ENCODE peak calls at places on chromosomes 5 and 9, in five cellular contexts. E, V, X, H and Y are unnamed samples.

GRCh38 chr5:38827525-38827924 is 18.3 kb upstream of the OSMR start:
- DNase-seq in E (no peak), V (no peak), X (no peak), H (peak; percentile 57), Y (no peak)

GRCh38 chr5:146283344-146283761 is 55.3 kb upstream of the POU4F3 start:
- DNase-seq in E (no peak), V (no peak), X (no peak), H (no peak), Y (no peak)

GRCh38 chr5:123120197-123120596 is 31.2 kb downstream of the PRDM6 start:
- DNase-seq in E (no peak), V (no peak), X (no peak), H (peak; percentile 56), Y (no peak)

GRCh38 chr5:149429839-149430721 is 51.0 kb upstream of the IL17B start:
- DNase-seq in E (no peak), V (peak; percentile 72), X (peak; percentile 83), H (peak; percentile 37), Y (no peak)

GRCh38 chr9:72476617-72477375 is 44.6 kb upstream of the TMC1 start:
- DNase-seq in E (no peak), V (no peak), X (no peak), H (peak; percentile 6), Y (no peak)

GRCh38 chr9:91151014-91151740 is 210.5 kb downstream of the AUH start:
- DNase-seq in E (no peak), V (no peak), X (peak; percentile 97), H (no peak), Y (no peak)

GRCh38 chr5:68032240-68032762 is 183.3 kb upstream of the PIK3R1 start:
- DNase-seq in E (no peak), V (no peak), X (no peak), H (no peak), Y (no peak)

GRCh38 chr9:115941561-115942315 is 211.9 kb upstream of the PAPPA start:
- DNase-seq in E (no peak), V (no peak), X (no peak), H (no peak), Y (no peak)

GRCh38 chr9:4741365-4742031 is 496 bp upstream of the AK3 start:
- DNase-seq in E (peak; percentile 40), V (peak; percentile 46), X (no peak), H (peak; percentile 28), Y (peak; percentile 56)

GRCh38 chr5:66742083-66742895 is 146.1 kb downstream of the MAST4 start:
- DNase-seq in E (no peak), V (peak; percentile 37), X (peak; percentile 1), H (peak; percentile 53), Y (peak; percentile 16)

GRCh38 chr5:13510616-13511015 is 433.9 kb downstream of the DNAH5 start:
- DNase-seq in E (no peak), V (no peak), X (no peak), H (no peak), Y (no peak)

GRCh38 chr5:78077369-78078068 is 217.0 kb downstream of the AP3B1 start:
- DNase-seq in E (no peak), V (no peak), X (no peak), H (no peak), Y (no peak)

GRCh38 chr5:93342563-93343061 is 238.4 kb downstream of the NR2F1-AS1 start:
- DNase-seq in E (no peak), V (no peak), X (no peak), H (no peak), Y (no peak)

GRCh38 chr9:109014267-109015025 is 1.1 kb upstream of the CTNNAL1 start:
- DNase-seq in E (no peak), V (no peak), X (no peak), H (peak; percentile 30), Y (no peak)

GRCh38 chr5:176737746-176738699 is 72.3 kb upstream of the UNC5A start:
- DNase-seq in E (no peak), V (no peak), X (no peak), H (no peak), Y (no peak)

GRCh38 chr9:116101516-116101915 is 52.1 kb upstream of the PAPPA start:
- DNase-seq in E (no peak), V (no peak), X (no peak), H (no peak), Y (no peak)

GRCh38 chr9:125632321-125633115 is 74.5 kb downstream of the MAPKAP1 start:
- DNase-seq in E (peak; percentile 25), V (no peak), X (peak; percentile 77), H (no peak), Y (no peak)

GRCh38 chr5:13322769-13323168 is 621.7 kb downstream of the DNAH5 start:
- DNase-seq in E (no peak), V (no peak), X (no peak), H (no peak), Y (no peak)

GRCh38 chr5:76180817-76181805 is 97.9 kb downstream of the SV2C start:
- DNase-seq in E (no peak), V (no peak), X (peak; percentile 83), H (no peak), Y (no peak)

GRCh38 chr9:79617395-79617794 is 45.6 kb downstream of the TLE4 start:
- DNase-seq in E (no peak), V (no peak), X (no peak), H (no peak), Y (peak; percentile 48)

GRCh38 chr5:143153332-143154119 is 250.0 kb downstream of the NR3C1 start:
- DNase-seq in E (no peak), V (peak; percentile 46), X (no peak), H (no peak), Y (no peak)

GRCh38 chr5:172733179-172733973 is 37.6 kb downstream of the DUSP1 start:
- DNase-seq in E (no peak), V (peak; percentile 79), X (no peak), H (no peak), Y (no peak)

GRCh38 chr5:45639038-45639437 is 57.1 kb downstream of the HCN1 start:
- DNase-seq in E (peak; percentile 14), V (no peak), X (peak; percentile 1), H (peak; percentile 3), Y (no peak)

GRCh38 chr9:108478871-108479332 is 376.9 kb downstream of the ACTL7B start:
- DNase-seq in E (no peak), V (no peak), X (no peak), H (peak; percentile 33), Y (no peak)

GRCh38 chr9:109307380-109308240 is 13.2 kb downstream of the EPB41L4B start:
- DNase-seq in E (no peak), V (no peak), X (no peak), H (no peak), Y (no peak)

GRCh38 chr9:94869415-94869838 is 142.9 kb downstream of the AOPEP start:
- DNase-seq in E (no peak), V (no peak), X (no peak), H (no peak), Y (no peak)

GRCh38 chr5:179754024-179754423 is 21.4 kb downstream of the MAML1 start:
- DNase-seq in E (no peak), V (no peak), X (no peak), H (no peak), Y (no peak)

GRCh38 chr9:131148966-131149677 is 23.7 kb downstream of the NUP214 start:
- DNase-seq in E (no peak), V (no peak), X (no peak), H (no peak), Y (no peak)

GRCh38 chr9:30075451-30076199 is 2308.8 kb upstream of the ACO1 start:
- DNase-seq in E (no peak), V (no peak), X (no peak), H (no peak), Y (no peak)

GRCh38 chr9:2420488-2421056 is 201.0 kb upstream of the VLDLR start:
- DNase-seq in E (no peak), V (no peak), X (no peak), H (no peak), Y (no peak)

GRCh38 chr9:96305171-96305570 is 3.2 kb upstream of the HSD17B3 start:
- DNase-seq in E (no peak), V (no peak), X (no peak), H (no peak), Y (no peak)

GRCh38 chr5:178711572-178711971 is 18.9 kb downstream of the ZNF354A start:
- DNase-seq in E (no peak), V (no peak), X (no peak), H (no peak), Y (no peak)

GRCh38 chr5:150519560-150519945 is 11.6 kb downstream of the NDST1 start:
- DNase-seq in E (no peak), V (no peak), X (no peak), H (no peak), Y (no peak)

GRCh38 chr5:172729588-172729987 is 41.4 kb downstream of the DUSP1 start:
- DNase-seq in E (no peak), V (no peak), X (no peak), H (no peak), Y (no peak)

GRCh38 chr5:21649969-21650368 is 1203.2 kb downstream of the CDH12 start:
- DNase-seq in E (no peak), V (no peak), X (no peak), H (no peak), Y (no peak)

GRCh38 chr9:131174681-131175239 is 49.4 kb downstream of the NUP214 start:
- DNase-seq in E (no peak), V (no peak), X (no peak), H (no peak), Y (no peak)

GRCh38 chr9:75451505-75451904 is 363.2 kb downstream of the OSTF1 start:
- DNase-seq in E (no peak), V (no peak), X (no peak), H (no peak), Y (no peak)

GRCh38 chr9:128927731-128928411 is 7.1 kb downstream of the PHYHD1 start:
- DNase-seq in E (peak; percentile 26), V (no peak), X (no peak), H (peak; percentile 79), Y (no peak)